ENCODE peak calls at places on chromosome 6, in nine cellular contexts. B, J, F, H, V, R, U, O and I are unnamed samples.

GRCh38 chr6:13434455-13434775 is 53.0 kb downstream of the GFOD1 start:
- DNase-seq in O (no peak), U (no peak), V (no peak), H (no peak), R (no peak), J (no peak), B (no peak), F (no peak), I (no peak)

GRCh38 chr6:44294832-44295791 is 18.0 kb downstream of the AARS2 start:
- DNase-seq in H (no peak), R (no peak), O (no peak), J (no peak), F (no peak), V (no peak), B (no peak), U (no peak), I (no peak)

GRCh38 chr6:158474961-158475343 is 84.9 kb upstream of the TMEM181 start:
- DNase-seq in H (peak; percentile 89), R (no peak), B (no peak), O (peak; percentile 18), F (no peak), V (no peak), J (no peak), U (no peak), I (no peak)

GRCh38 chr6:160333841-160334240 is 14.3 kb upstream of the SLC22A3 start:
- DNase-seq in O (no peak), F (no peak), U (no peak), R (no peak), H (peak; percentile 27), B (no peak), V (no peak), J (no peak), I (no peak)

GRCh38 chr6:36961441-36962430 is 7.2 kb downstream of the PI16 start:
- DNase-seq in U (no peak), O (no peak), V (no peak), F (no peak), H (no peak), J (no peak), B (no peak), R (no peak), I (no peak)

GRCh38 chr6:69164564-69165252 is 529.6 kb downstream of the ADGRB3 start:
- DNase-seq in F (peak; percentile 55), J (no peak), O (no peak), H (no peak), B (no peak), V (no peak), U (no peak), R (no peak), I (no peak)

GRCh38 chr6:26019261-26019845 is 56.8 kb downstream of the TRIM38 start:
- DNase-seq in R (no peak), U (no peak), F (no peak), V (no peak), H (no peak), B (no peak), O (no peak), J (no peak), I (no peak)

GRCh38 chr6:161257778-161258457 is 15.9 kb downstream of the AGPAT4 start:
- DNase-seq in B (no peak), V (no peak), U (no peak), F (no peak), R (no peak), O (peak; percentile 92), J (no peak), H (peak; percentile 73), I (no peak)

GRCh38 chr6:119517428-119517827 is 167.9 kb upstream of the MAN1A1 start:
- DNase-seq in F (peak; percentile 7), J (no peak), R (peak; percentile 57), U (no peak), V (no peak), H (no peak), O (no peak), B (no peak), I (no peak)

GRCh38 chr6:79076160-79076559 is 1.9 kb downstream of the PHIP start:
- DNase-seq in J (no peak), B (no peak), H (peak; percentile 29), R (peak; percentile 17), O (no peak), V (no peak), F (no peak), U (no peak), I (no peak)

GRCh38 chr6:128963561-128963960 is 80.6 kb downstream of the LAMA2 start:
- DNase-seq in U (no peak), O (peak; percentile 1), F (no peak), B (no peak), J (no peak), V (no peak), H (peak; percentile 18), R (no peak), I (no peak)

GRCh38 chr6:29724937-29725869 is 2.0 kb downstream of the HLA-F start:
- DNase-seq in O (no peak), U (no peak), F (no peak), H (no peak), V (no peak), B (no peak), J (no peak), R (no peak), I (no peak)

GRCh38 chr6:29722773-29723665 is at the start of gene HLA-F:
- DNase-seq in B (no peak), U (peak; percentile 79), V (peak; percentile 94), F (peak; percentile 83), R (peak; percentile 95), H (peak; percentile 81), J (peak; percentile 48), O (no peak), I (peak; percentile 48)

GRCh38 chr6:29725981-29726380 is 2.7 kb downstream of the HLA-F start:
- DNase-seq in H (no peak), F (no peak), U (no peak), R (no peak), B (no peak), J (no peak), O (no peak), V (no peak), I (no peak)

GRCh38 chr6:29723666-29724588 is 693 bp downstream of the HLA-F start:
- DNase-seq in U (peak; percentile 60), V (peak; percentile 57), H (no peak), F (no peak), B (no peak), J (peak; percentile 35), R (peak; percentile 75), O (no peak), I (peak; percentile 24)

DNA sequence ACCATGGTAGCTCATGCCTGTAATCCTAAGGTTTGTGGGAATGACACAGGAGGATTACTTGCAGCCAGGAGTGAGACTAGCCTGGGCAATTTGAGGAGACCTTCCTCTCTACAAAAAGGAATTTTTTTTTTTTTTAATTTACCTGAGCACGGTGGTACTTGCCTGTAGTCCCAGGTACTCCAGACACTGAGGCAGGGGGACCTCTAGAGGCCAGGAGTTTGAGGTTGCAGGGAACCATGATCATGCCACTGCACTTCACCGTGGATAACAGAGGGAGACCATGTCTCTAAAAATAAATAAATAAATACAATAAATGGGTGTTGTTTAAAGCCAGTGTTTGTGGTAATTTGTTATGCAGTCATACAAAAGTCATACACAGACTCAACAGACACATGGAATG is 2.4 kb upstream of the HLA-F start:
- DNase-seq in B (no peak), J (no peak), V (no peak), F (no peak), H (peak; percentile 28), O (no peak), R (peak; percentile 41), U (no peak), I (no peak)
- TF ChIP-seq CTCF in B (no peak), J (no peak), V (no peak), F (no peak), H (no peak), O (no peak), R (peak; percentile 15), U (no peak), I (no peak)

GRCh38 chr6:143060354-143060805 is 309 bp upstream of the AIG1 start:
- DNase-seq in F (peak; percentile 56), V (peak; percentile 92), U (peak; percentile 81), B (peak; percentile 48), O (peak; percentile 42), J (peak; percentile 73), H (peak; percentile 68), R (peak; percentile 89), I (peak; percentile 75)
- TF ChIP-seq CTCF in F (no peak), V (no peak), U (no peak), B (no peak), O (peak; percentile 10), J (no peak), H (peak; percentile 32), R (peak; percentile 15), I (no peak)

DNA sequence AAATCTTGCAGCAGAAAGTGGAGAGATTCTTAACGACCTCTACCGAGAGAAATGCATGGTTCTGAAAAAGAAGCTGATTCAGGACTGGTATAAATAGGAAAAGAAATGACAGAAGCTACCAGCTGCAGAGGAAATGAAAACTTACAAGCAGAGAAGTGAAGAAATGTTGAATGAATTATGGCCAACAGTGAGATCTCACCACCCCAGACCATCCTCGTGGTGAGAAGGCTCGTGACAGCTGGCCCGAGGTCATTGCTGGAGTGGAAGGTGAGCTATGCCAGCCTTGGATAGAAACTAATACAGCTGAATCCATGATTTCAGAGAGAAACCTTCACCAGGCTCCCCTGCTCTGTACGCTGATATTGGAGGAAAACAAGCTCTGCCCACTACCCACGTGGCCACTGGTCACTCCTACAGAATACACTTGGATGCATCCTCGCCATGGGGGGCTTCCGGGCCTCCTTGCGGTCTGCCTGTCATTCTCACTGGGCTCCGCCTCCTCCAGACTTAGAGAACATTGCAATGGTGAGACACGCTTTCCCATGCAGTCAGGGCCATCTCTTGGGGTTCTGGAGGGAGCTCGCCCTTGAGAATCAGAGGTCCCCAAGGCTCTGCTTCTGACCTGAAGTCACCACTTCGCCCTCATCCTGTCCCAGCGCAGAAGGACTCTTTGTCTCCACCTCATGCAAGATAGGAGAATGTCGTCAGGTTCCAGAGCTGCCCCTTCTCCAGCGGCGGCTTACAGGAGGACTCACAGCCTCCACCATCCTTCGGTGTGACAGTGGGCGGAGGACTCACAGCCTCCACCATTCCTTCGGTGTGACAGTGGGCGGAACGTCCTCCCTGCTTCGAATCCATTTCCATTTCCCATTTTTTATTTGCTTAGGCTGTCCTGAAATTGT is 10.6 kb upstream of the TUBB2B start:
- DNase-seq in J (no peak), H (no peak), F (no peak), O (no peak), R (peak; percentile 46), U (no peak), V (no peak), B (no peak), I (no peak)
- TF ChIP-seq CTCF in J (no peak), H (no peak), F (no peak), O (peak; percentile 24), R (no peak), U (no peak), V (no peak), B (no peak), I (no peak)

DNA sequence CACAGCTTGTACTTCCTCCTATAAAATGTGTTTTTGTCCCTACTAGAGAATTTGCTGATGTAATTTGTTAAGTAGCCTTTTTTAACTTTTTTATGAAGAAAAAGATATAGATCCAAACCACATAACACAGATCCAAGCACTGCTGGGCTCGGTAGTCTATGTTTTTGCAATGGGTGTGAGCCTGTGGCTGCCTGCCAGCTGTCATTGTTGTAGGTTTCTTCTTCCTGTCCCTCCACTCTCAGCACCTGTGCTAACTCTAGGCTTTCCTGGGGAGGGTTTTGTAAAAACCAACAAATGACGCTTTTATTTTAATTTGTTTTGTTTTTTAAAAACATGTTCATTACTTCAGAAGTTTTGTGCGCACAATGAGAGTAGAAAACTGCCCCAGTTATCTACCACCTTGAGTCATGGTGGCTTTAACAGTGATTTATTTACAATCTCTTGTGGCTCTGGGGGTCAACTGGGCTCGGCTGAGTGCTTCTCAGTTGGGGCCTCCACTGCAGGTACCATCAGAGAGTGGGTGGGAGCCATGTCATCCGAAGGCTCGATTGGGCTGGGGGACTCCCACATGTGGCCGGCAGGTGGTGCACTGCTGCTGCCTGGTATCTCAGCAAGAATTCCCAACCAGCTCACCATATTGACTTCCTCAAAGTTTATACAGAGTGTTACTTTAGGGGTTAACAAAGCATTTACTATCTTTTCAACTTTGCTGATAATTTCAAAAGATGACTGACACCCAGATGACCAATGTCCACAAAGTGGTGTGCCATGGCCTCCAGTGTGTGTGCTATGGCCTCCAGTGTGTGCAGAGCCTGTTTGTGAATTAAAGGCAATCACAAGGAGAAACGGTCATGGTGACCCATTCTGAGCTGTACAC is 3.0 kb upstream of the CCR6 start:
- DNase-seq in J (no peak), V (no peak), H (no peak), O (no peak), F (no peak), R (peak; percentile 69), U (no peak), B (no peak), I (no peak)
- TF ChIP-seq CTCF in J (no peak), V (no peak), H (no peak), O (no peak), F (peak; percentile 31), R (peak; percentile 54), U (no peak), B (no peak), I (no peak)